ENCODE peak calls at places on chromosomes 2 and 18, in seven cellular contexts. F is OCI-LY7, B is lower lobe of right lung, T is mammary epithelial cell, H is dorsolateral prefrontal cortex, U is A549, R is body of pancreas. L is an unnamed sample.

GRCh38 chr18:46424898-46425297 is 232.1 kb downstream of the LOXHD1 start:
- DNase-seq in U (no peak), B (no peak), H (no peak), F (no peak), R (no peak), T (peak; percentile 27), L (no peak)

GRCh38 chr2:46942143-46942526 is 26.5 kb upstream of the MCFD2 start:
- DNase-seq in H (no peak), B (peak; percentile 76), U (peak; percentile 38), R (peak; percentile 62), F (peak; percentile 64), T (peak; percentile 78), L (peak; percentile 68)

GRCh38 chr2:232901711-232902578 is 31.9 kb downstream of the SNORC start:
- DNase-seq in R (no peak), U (peak; percentile 93), H (peak; percentile 23), F (no peak), T (peak; percentile 81), B (no peak), L (no peak)

GRCh38 chr2:133209325-133209724 is 358.9 kb downstream of the NCKAP5 start:
- DNase-seq in B (no peak), U (no peak), F (no peak), T (no peak), H (no peak), R (no peak), L (no peak)

GRCh38 chr18:58336605-58337004 is 292.3 kb downstream of the ALPK2 start:
- DNase-seq in R (no peak), T (no peak), F (no peak), U (no peak), H (no peak), B (no peak), L (no peak)

GRCh38 chr2:203782262-203782976 is 76.0 kb downstream of the CD28 start:
- DNase-seq in R (peak; percentile 55), H (no peak), F (peak; percentile 73), B (no peak), T (peak; percentile 94), U (peak; percentile 56), L (peak; percentile 61)

GRCh38 chr2:241314181-241314932 is 1.1 kb downstream of the HDLBP start:
- DNase-seq in F (no peak), U (peak; percentile 23), T (no peak), R (no peak), H (no peak), B (no peak), L (no peak)

GRCh38 chr2:3738454-3738853 is 35.1 kb downstream of the DCDC2C start:
- DNase-seq in U (peak; percentile 75), F (peak; percentile 47), T (no peak), R (no peak), B (no peak), H (no peak), L (no peak)

GRCh38 chr2:171013851-171014250 is 84.8 kb downstream of the GORASP2 start:
- DNase-seq in F (no peak), H (no peak), B (no peak), T (no peak), R (no peak), U (no peak), L (no peak)

GRCh38 chr2:239372835-239373234 is 28.0 kb downstream of the HDAC4 start:
- DNase-seq in R (peak; percentile 4), U (no peak), B (peak; percentile 23), H (no peak), F (no peak), T (no peak), L (no peak)

GRCh38 chr2:36700311-36700710 is 3.8 kb downstream of the VIT start:
- DNase-seq in H (no peak), R (no peak), T (no peak), U (no peak), F (no peak), B (no peak), L (no peak)

GRCh38 chr18:3649559-3650426 is 199.8 kb downstream of the TGIF1 start:
- DNase-seq in B (no peak), H (no peak), T (peak; percentile 80), U (peak; percentile 51), R (peak; percentile 23), F (no peak), L (no peak)

GRCh38 chr18:75390854-75391253 is 36.6 kb downstream of the SMIM21 start:
- DNase-seq in R (no peak), T (no peak), H (no peak), U (no peak), B (no peak), F (no peak), L (no peak)

GRCh38 chr2:69119104-69119503 is 106.1 kb downstream of the ANTXR1 start:
- DNase-seq in U (no peak), R (no peak), H (no peak), B (no peak), T (no peak), F (no peak), L (no peak)

GRCh38 chr2:108607706-108608301 is 73.5 kb downstream of the LIMS1 start:
- DNase-seq in R (peak; percentile 40), F (peak; percentile 81), T (no peak), H (peak; percentile 67), U (no peak), B (peak; percentile 64), L (no peak)

GRCh38 chr2:113167115-113167932 is 6.4 kb upstream of the PSD4 start:
- DNase-seq in U (no peak), F (no peak), R (peak; percentile 90), B (peak; percentile 77), T (no peak), H (no peak), L (peak; percentile 82)

GRCh38 chr2:96599941-96600340 is 38.2 kb downstream of the KANSL3 start:
- DNase-seq in T (peak; percentile 21), B (no peak), H (no peak), U (no peak), F (no peak), R (no peak), L (no peak)

GRCh38 chr2:113273031-113273551 is 5.6 kb downstream of the PAX8 start:
- DNase-seq in B (no peak), F (peak; percentile 35), T (no peak), U (peak; percentile 68), R (no peak), H (no peak), L (no peak)

GRCh38 chr2:97691166-97691565 is 21.7 kb downstream of the C2orf92 start:
- DNase-seq in U (no peak), R (no peak), H (no peak), B (no peak), T (no peak), F (no peak), L (no peak)

GRCh38 chr2:208467564-208467963 is 61.0 kb downstream of the PTH2R start:
- DNase-seq in H (no peak), T (no peak), U (no peak), R (no peak), F (no peak), B (no peak), L (no peak)

GRCh38 chr2:208464205-208464604 is 57.6 kb downstream of the PTH2R start:
- DNase-seq in H (no peak), U (no peak), R (no peak), T (no peak), F (no peak), B (no peak), L (no peak)

GRCh38 chr2:208466920-208467298 is 60.3 kb downstream of the PTH2R start:
- DNase-seq in U (no peak), H (no peak), R (no peak), B (no peak), T (no peak), F (no peak), L (no peak)

GRCh38 chr2:208466133-208466919 is 59.7 kb downstream of the PTH2R start:
- DNase-seq in R (peak; percentile 28), F (peak; percentile 51), H (no peak), B (no peak), T (peak; percentile 38), U (peak; percentile 24), L (peak; percentile 39)
- TF ChIP-seq CTCF in R (peak; percentile 70), F (peak; percentile 80), H (peak; percentile 60), B (peak; percentile 57), T (peak; percentile 84), U (peak; percentile 66), L (peak; percentile 44)

DNA sequence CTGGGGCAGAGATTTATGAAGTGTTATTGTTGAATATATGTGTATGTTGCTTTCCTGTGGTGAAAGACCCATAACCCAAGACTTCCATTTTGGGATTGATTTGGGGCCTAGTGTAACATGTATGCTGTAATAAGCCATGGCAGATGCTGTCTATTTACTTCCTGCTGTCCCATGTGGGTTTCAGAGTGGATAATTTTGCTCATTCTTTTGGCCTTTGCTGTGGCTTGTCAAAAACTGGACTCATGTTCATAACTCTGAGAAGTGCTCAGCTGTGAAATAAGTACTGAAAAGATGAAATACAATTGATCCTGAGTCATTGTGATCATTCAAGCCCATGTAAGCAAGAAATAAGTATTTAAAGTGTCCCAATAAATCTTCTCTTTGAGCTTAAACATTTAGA is 10.7 kb upstream of the MYO1B start:
- DNase-seq in H (no peak), F (no peak), R (no peak), T (no peak), B (no peak), U (no peak), L (no peak)
- H3K27ac ChIP-seq in H (no peak overlapping the region), F (no peak overlapping the region), R (no peak overlapping the region), T (no peak overlapping the region), B (no peak overlapping the region), U (no peak overlapping the region), L (no peak overlapping the region)

GRCh38 chr2:19207452-19207851 is 151.0 kb downstream of the OSR1 start:
- DNase-seq in T (no peak), R (no peak), F (no peak), U (no peak), B (no peak), H (no peak), L (no peak)
- TF ChIP-seq CTCF in T (no peak), R (no peak), F (no peak), U (no peak), B (no peak), H (no peak), L (no peak)

GRCh38 chr2:79831919-79832318 is 319.1 kb downstream of the CTNNA2 start:
- DNase-seq in R (no peak), F (no peak), T (no peak), U (no peak), B (no peak), H (no peak), L (no peak)

GRCh38 chr2:79827881-79828280 is 315.0 kb downstream of the CTNNA2 start:
- DNase-seq in R (no peak), U (no peak), F (no peak), B (no peak), H (no peak), T (no peak), L (no peak)

GRCh38 chr2:79832540-79833234 is 319.8 kb downstream of the CTNNA2 start:
- DNase-seq in H (peak; percentile 39), T (no peak), U (no peak), F (no peak), R (no peak), B (no peak), L (no peak)

DNA sequence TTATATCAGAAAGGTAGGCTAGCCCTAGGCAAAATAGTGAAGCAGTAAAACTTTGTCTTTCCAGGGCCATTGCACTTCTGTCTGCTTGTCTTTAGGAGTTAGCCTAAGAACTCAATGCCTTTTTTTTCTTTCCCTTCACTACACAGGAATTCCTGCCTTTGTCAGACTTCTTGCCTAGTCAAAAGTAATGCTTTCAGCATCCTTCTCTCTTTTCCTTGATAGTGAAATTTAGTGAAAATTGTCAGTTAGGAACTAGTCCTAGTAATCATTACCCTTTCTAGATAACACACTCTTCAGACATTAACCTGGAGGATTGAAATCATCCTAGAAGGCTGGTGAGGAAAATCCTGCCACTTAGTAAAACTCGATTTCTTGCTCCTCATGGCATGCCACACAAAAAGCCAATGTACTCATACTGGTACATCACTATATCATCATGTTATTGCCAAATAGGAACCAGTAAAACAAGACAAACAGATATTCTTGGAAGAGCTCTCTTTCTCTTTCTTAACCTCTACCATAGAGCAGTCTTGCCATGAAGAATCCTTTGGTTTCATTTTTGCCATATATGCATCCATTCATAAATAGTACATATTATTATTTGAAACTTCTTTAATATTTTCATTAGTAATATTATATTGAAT is 320.5 kb downstream of the CTNNA2 start:
- DNase-seq in F (no peak), R (no peak), B (no peak), H (no peak), T (no peak), U (no peak), L (no peak)
- H3K27ac ChIP-seq in F (no peak overlapping the region), R (no peak overlapping the region), B (no peak overlapping the region), H (peak overlapping the region; percentile 84), T (no peak overlapping the region), U (no peak overlapping the region), L (no peak overlapping the region)

L was measured in colonic mucosa.